ENCODE peak calls at places on chromosomes 12 and 14, in four cellular contexts. A is mucosa of descending colon, F is fibroblast of villous mesenchyme, O is Peyer's patch. N is an unnamed sample.

GRCh38 chr12:18281941-18282340 is 20.6 kb downstream of the PIK3C2G start:
- DNase-seq in A (no peak), O (no peak), F (no peak), N (no peak)

GRCh38 chr12:116661341-116661740 is 76.5 kb downstream of the SPRING1 start:
- DNase-seq in F (no peak), O (no peak), A (no peak), N (no peak)

GRCh38 chr12:56081393-56082347 is 1.7 kb downstream of the ERBB3 start:
- DNase-seq in O (no peak), A (peak), F (no peak), N (no peak)

GRCh38 chr14:102249041-102249440 is 55.9 kb downstream of the MOK start:
- DNase-seq in A (no peak), O (no peak), F (peak), N (peak)

GRCh38 chr12:109467978-109468676 is 9.0 kb downstream of the KCTD10 start:
- DNase-seq in A (peak), O (no peak), F (peak), N (no peak)

GRCh38 chr14:52351191-52351560 is 37.1 kb downstream of the PTGER2 start:
- DNase-seq in O (no peak), F (no peak), A (no peak), N (peak)

GRCh38 chr12:110247340-110248095 is 33.5 kb upstream of the ATP2A2 start:
- DNase-seq in O (no peak), A (peak), F (no peak), N (no peak)

GRCh38 chr12:109120557-109120956 is 4.2 kb downstream of the ACACB start:
- DNase-seq in F (no peak), O (no peak), A (no peak), N (no peak)

GRCh38 chr12:126932156-126932555 is 1334.8 kb upstream of the TMEM132C start:
- DNase-seq in F (no peak), A (no peak), O (no peak), N (no peak)

GRCh38 chr12:98262886-98263285 is 252.5 kb upstream of the TMPO start:
- DNase-seq in F (no peak), O (no peak), A (no peak), N (no peak)

GRCh38 chr14:90579088-90579487 is 182.3 kb downstream of the CALM1 start:
- DNase-seq in F (no peak), O (no peak), A (no peak), N (no peak)

GRCh38 chr12:26268841-26269553 is 73.6 kb downstream of the SSPN start:
- DNase-seq in A (no peak), F (peak), O (no peak), N (no peak)

GRCh38 chr12:87671757-87672156 is 357.4 kb downstream of the C12orf50 start:
- DNase-seq in A (no peak), O (no peak), F (no peak), N (no peak)

GRCh38 chr12:3090238-3091029 is 13.3 kb downstream of the TSPAN9 start:
- DNase-seq in A (no peak), F (no peak), O (no peak), N (no peak)

GRCh38 chr12:120136093-120136770 is 19.7 kb upstream of the RAB35 start:
- DNase-seq in F (no peak), O (no peak), A (no peak), N (no peak)

GRCh38 chr12:130468700-130469245 is 131.1 kb downstream of the PIWIL1 start:
- DNase-seq in F (no peak), O (no peak), A (no peak), N (no peak)

GRCh38 chr14:96206461-96206860 is 1.8 kb downstream of the BDKRB2 start:
- DNase-seq in O (no peak), F (no peak), A (peak), N (no peak)

GRCh38 chr14:103856105-103856504 is 8.7 kb upstream of the PPP1R13B start:
- DNase-seq in A (no peak), O (no peak), F (no peak), N (no peak)

GRCh38 chr12:66149702-66150398 is 19.3 kb upstream of the LLPH start:
- DNase-seq in A (peak), O (no peak), F (no peak), N (no peak)

GRCh38 chr12:122602456-122602855 is 75.4 kb downstream of the KNTC1 start:
- DNase-seq in A (no peak), F (no peak), O (no peak), N (no peak)

GRCh38 chr12:52551466-52551865 is 1.5 kb downstream of the KRT71 start:
- DNase-seq in F (peak), A (no peak), O (no peak), N (no peak)

GRCh38 chr14:94768521-94769412 is 1.1 kb downstream of the GSC start:
- DNase-seq in A (no peak), O (no peak), F (no peak), N (no peak)
- H3K4me3 ChIP-seq in A (no peak), O (peak), F (no peak), N (peak)

GRCh38 chr14:39581474-39581873 is 149.2 kb upstream of the FBXO33 start:
- DNase-seq in A (no peak), F (no peak), O (no peak), N (peak)
- TF ChIP-seq CTCF in A (no peak), F (no peak), O (no peak), N (peak)

GRCh38 chr14:61386173-61386772 is 64.9 kb downstream of the PRKCH start:
- DNase-seq in O (no peak), A (no peak), F (no peak), N (no peak)
- H3K4me3 ChIP-seq in O (no peak), A (no peak), F (no peak), N (no peak)

DNA sequence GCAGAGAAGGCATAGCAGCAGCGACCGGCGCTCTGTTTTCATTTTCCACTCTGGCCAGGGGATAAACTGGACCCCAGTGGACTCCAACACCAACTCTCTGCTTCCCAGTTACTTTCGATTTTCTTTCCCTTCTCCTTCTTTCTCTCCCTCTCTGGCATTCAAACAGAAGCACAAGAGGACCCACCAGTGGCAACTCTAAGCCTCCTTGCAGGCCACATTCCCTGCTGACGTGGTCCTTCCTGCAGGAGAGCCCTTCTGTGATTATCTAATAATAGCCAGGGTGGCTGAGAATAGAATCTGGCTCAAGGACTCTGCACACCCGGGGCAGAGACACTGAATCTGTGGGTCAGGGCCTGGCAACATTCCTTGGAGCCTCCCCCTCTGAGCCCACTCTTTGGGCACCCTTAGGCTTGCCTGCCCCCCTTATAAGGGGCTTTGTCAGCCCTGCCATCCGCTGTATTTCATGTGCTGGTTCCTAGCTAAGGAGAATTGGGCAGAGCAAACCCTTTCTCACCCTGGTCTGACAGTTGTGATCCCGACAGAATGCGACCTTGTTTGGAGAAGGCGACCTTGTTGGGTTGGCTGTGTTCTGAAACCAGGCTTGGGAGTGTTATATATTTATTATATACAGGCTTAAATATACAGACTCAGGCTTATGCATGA is 8.2 kb upstream of the HOXC6 start:
- DNase-seq in A (no peak), F (peak), O (no peak), N (no peak)
- TF ChIP-seq CTCF in A (no peak), F (no peak), O (no peak), N (no peak)

N was measured in fibroblast of pulmonary artery.